ENCODE peak calls at places on chromosomes 3 and 15, in five cellular contexts. M is COR-L47; A is T-helper 9 cell; K is stimulated activated effector memory CD8-positive, alpha-beta T cell treated with anti-CD3 and anti-CD28 coated beads, Interleukin-12 subunit alpha, Interleukin-12 subunit beta, amount 100 ng/mL, for 72 hours; W is NCI-H2081. B is an unnamed sample.
A peak's percentile ranks its signal among the peaks of the same experiment; 100 is the strongest.

GRCh38 chr15:57562220-57562769 is 29.4 kb upstream of the MYZAP start:
- DNase-seq in M (no peak), A (no peak), K (no peak), W (no peak), B (no peak)

GRCh38 chr15:77527164-77527778 is 105.4 kb downstream of the LINGO1 start:
- DNase-seq in M (peak; percentile 42), A (no peak), K (no peak), W (no peak), B (no peak)

GRCh38 chr3:113668015-113668414 is 28.4 kb downstream of the USF3 start:
- DNase-seq in M (no peak), A (no peak), K (no peak), W (no peak), B (no peak)

GRCh38 chr3:186959029-186959624 is 28.8 kb downstream of the ST6GAL1 start:
- DNase-seq in M (no peak), A (no peak), K (no peak), W (no peak), B (no peak)

GRCh38 chr3:195438371-195438770 is 4.4 kb downstream of the ACAP2 start:
- DNase-seq in M (no peak), A (no peak), K (no peak), W (no peak), B (no peak)

GRCh38 chr3:52705688-52706686 is at the start of the genes GLT8D1 and SPCS1:
- DNase-seq in M (peak; percentile 51), A (peak; percentile 81), K (peak; percentile 92), W (peak; percentile 81), B (peak; percentile 92)

GRCh38 chr15:77497108-77497737 is 76.5 kb downstream of the HMG20A start:
- DNase-seq in M (peak; percentile 86), A (no peak), K (no peak), W (peak; percentile 77), B (no peak)

GRCh38 chr3:181609156-181609767 is 102.5 kb upstream of the SOX2 start:
- DNase-seq in M (no peak), A (no peak), K (no peak), W (peak; percentile 65), B (no peak)

GRCh38 chr3:79211588-79212359 is 556.0 kb downstream of the ROBO1 start:
- DNase-seq in M (no peak), A (no peak), K (no peak), W (no peak), B (no peak)

GRCh38 chr3:68139897-68140296 is 485.5 kb upstream of the SUCLG2 start:
- DNase-seq in M (no peak), A (no peak), K (no peak), W (no peak), B (no peak)

GRCh38 chr15:57130956-57131355 is 212.5 kb downstream of the TCF12 start:
- DNase-seq in M (no peak), A (no peak), K (no peak), W (no peak), B (no peak)

GRCh38 chr15:58742424-58743160 is 6.9 kb downstream of the ADAM10 start:
- DNase-seq in M (no peak), A (no peak), K (no peak), W (no peak), B (no peak)

GRCh38 chr3:53056442-53056841 is 10.6 kb upstream of the SFMBT1 start:
- DNase-seq in M (no peak), A (no peak), K (no peak), W (no peak), B (no peak)